ENCODE peak calls at places on chromosome 14, in six cellular contexts. D is NCI-H1092, W is EL, Q is NCI-H2081, R is AG20443, Z is heart right ventricle. G is an unnamed sample.

GRCh38 chr14:34157642-34158041 is 206.8 kb upstream of the EGLN3 start:
- DNase-seq in Z (no peak), R (no peak), D (no peak), W (no peak), Q (no peak), G (no peak)

GRCh38 chr14:81246561-81247270 is 26.0 kb upstream of the GTF2A1 start:
- DNase-seq in Q (no peak), W (peak; percentile 68), R (peak; percentile 66), D (no peak), Z (no peak), G (no peak)

GRCh38 chr14:92144708-92145107 is 22.9 kb downstream of the CPSF2 start:
- DNase-seq in D (no peak), Q (no peak), R (no peak), Z (no peak), W (peak; percentile 31), G (no peak)

GRCh38 chr14:70317969-70318634 is 41.4 kb downstream of the COX16 start:
- DNase-seq in Q (peak; percentile 60), R (peak; percentile 52), Z (peak; percentile 27), W (peak; percentile 55), D (peak; percentile 42), G (no peak)

GRCh38 chr14:75279153-75279738 is 618 bp downstream of the FOS start:
- DNase-seq in D (peak; percentile 7), Z (peak; percentile 84), R (peak; percentile 22), W (peak; percentile 58), Q (peak; percentile 16), G (no peak)

GRCh38 chr14:100078216-100078780 is 13.1 kb downstream of the EVL start:
- DNase-seq in W (no peak), D (no peak), Z (no peak), Q (no peak), R (no peak), G (no peak)

GRCh38 chr14:93200553-93200952 is 6.3 kb downstream of the GON7 start:
- DNase-seq in Z (no peak), W (no peak), Q (no peak), R (no peak), D (no peak), G (no peak)

GRCh38 chr14:30608533-30609006 is 13.5 kb upstream of the SCFD1 start:
- DNase-seq in Q (peak; percentile 75), R (peak; percentile 13), Z (no peak), D (no peak), W (peak; percentile 70), G (peak; percentile 68)

GRCh38 chr14:71235865-71236264 is 328.6 kb downstream of the PCNX1 start:
- DNase-seq in Q (peak; percentile 71), W (no peak), Z (peak; percentile 70), R (peak; percentile 83), D (peak; percentile 62), G (peak; percentile 4)

GRCh38 chr14:81384900-81385299 is 15.2 kb downstream of the STON2 start:
- DNase-seq in W (peak; percentile 3), D (no peak), Z (no peak), Q (peak; percentile 30), R (no peak), G (no peak)

GRCh38 chr14:22824711-22825359 is 4.9 kb upstream of the MRPL52 start:
- DNase-seq in R (peak; percentile 80), Q (no peak), W (peak; percentile 94), Z (no peak), D (no peak), G (no peak)

GRCh38 chr14:105748204-105748578 is 221.8 kb downstream of the TMEM121 start:
- DNase-seq in D (peak; percentile 70), Q (no peak), Z (peak; percentile 40), R (no peak), W (no peak), G (no peak)

GRCh38 chr14:103427485-103428443 is 42.5 kb downstream of the MARK3 start:
- DNase-seq in R (no peak), Q (peak; percentile 17), W (peak; percentile 89), Z (peak; percentile 40), D (no peak), G (no peak)

GRCh38 chr14:94562941-94563883 is 2.0 kb downstream of the SERPINA4 start:
- DNase-seq in Q (no peak), W (no peak), R (no peak), Z (no peak), D (no peak), G (no peak)

GRCh38 chr14:35688427-35688826 is 120.7 kb downstream of the RALGAPA1 start:
- DNase-seq in D (no peak), W (no peak), Q (no peak), Z (no peak), R (no peak), G (no peak)